ENCODE peak calls at places on chromosomes 6 and 20, in seven cellular contexts. W is GM12891, R is spleen, J is prostate gland, N is stomach, Q is GM23338, P is GM12892. V is an unnamed sample.

GRCh38 chr6:147033267-147033666 is 170.9 kb upstream of the STXBP5 start:
- DNase-seq in Q (peak; percentile 82), P (no peak), R (no peak), J (no peak), N (no peak), W (no peak), V (no peak)

GRCh38 chr6:2619651-2620050 is 131.1 kb downstream of the MYLK4 start:
- DNase-seq in P (no peak), W (no peak), J (no peak), R (no peak), Q (no peak), N (no peak), V (no peak)

GRCh38 chr6:29232725-29233124 is 62.0 kb downstream of the OR2J2 start:
- DNase-seq in Q (no peak), P (no peak), R (no peak), J (no peak), W (no peak), N (no peak), V (no peak)

GRCh38 chr20:48294196-48294595 is 508.9 kb upstream of the SULF2 start:
- DNase-seq in N (no peak), W (no peak), J (no peak), R (no peak), P (no peak), Q (no peak), V (no peak)

GRCh38 chr20:63027425-63028389 is 20.9 kb upstream of the BHLHE23 start:
- DNase-seq in Q (peak; percentile 83), P (no peak), W (no peak), N (no peak), J (no peak), R (peak; percentile 68), V (peak; percentile 76)

GRCh38 chr20:1185316-1185741 is 548 bp upstream of the TMEM74B start:
- DNase-seq in P (no peak), N (no peak), R (no peak), J (no peak), Q (peak; percentile 56), W (peak; percentile 50), V (peak; percentile 87)

GRCh38 chr20:300345-300744 is 3.0 kb downstream of the ZCCHC3 start:
- DNase-seq in N (no peak), P (no peak), Q (peak; percentile 82), R (no peak), W (no peak), J (no peak), V (no peak)

GRCh38 chr20:47141350-47141921 is 215.1 kb downstream of the ZMYND8 start:
- DNase-seq in R (no peak), J (no peak), W (no peak), N (no peak), Q (no peak), P (no peak), V (no peak)

GRCh38 chr6:28802417-28803336 is 121.1 kb downstream of the TRIM27 start:
- DNase-seq in N (no peak), Q (peak; percentile 68), P (no peak), W (no peak), R (no peak), J (no peak), V (no peak)

GRCh38 chr6:90677440-90677839 is 90.6 kb upstream of the MAP3K7 start:
- DNase-seq in P (no peak), W (no peak), J (no peak), Q (no peak), R (no peak), N (no peak), V (peak; percentile 12)

GRCh38 chr6:165835410-165835851 is 172.4 kb upstream of the PDE10A start:
- DNase-seq in Q (no peak), W (no peak), N (peak; percentile 51), J (no peak), P (no peak), R (no peak), V (no peak)

DNA sequence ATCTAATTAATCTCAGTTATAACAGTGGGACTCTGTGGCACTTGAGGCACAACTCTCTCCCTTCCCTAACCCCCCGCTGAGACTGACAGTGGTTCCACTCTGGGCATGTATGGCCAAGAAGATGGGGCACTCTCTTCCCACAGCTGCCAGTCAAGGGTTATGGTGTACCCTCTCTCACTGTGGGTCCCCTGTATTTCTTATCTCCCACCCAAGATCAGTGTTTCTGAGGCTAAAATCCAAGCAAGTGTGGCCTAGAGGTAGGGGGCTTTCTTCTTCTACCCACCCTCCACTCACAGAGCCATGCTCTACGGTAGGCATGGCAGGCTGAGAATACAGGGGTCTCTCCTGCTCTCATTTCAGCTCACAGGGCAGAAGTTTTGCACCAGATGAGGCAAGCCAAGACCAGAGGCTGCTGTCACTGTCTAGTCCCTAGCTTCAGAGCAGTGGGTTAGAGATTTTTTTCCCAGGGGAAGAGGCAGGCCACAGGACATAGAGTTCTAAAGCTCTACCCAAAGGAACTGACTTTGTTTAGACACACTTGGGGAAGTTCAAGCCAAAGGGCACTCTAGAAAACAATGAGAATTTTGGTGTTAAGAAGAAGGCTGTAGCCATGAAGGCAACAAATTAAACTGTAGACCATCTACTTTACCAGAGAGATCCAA is 31.7 kb upstream of the HINT3 start:
- DNase-seq in Q (no peak), N (no peak), P (no peak), R (no peak), W (no peak), J (no peak), V (no peak)
- TF ChIP-seq POLR2AphosphoS5 in Q (no peak), N (no peak), P (peak; percentile 34), R (no peak), W (peak; percentile 43), J (no peak), V (no peak)

DNA sequence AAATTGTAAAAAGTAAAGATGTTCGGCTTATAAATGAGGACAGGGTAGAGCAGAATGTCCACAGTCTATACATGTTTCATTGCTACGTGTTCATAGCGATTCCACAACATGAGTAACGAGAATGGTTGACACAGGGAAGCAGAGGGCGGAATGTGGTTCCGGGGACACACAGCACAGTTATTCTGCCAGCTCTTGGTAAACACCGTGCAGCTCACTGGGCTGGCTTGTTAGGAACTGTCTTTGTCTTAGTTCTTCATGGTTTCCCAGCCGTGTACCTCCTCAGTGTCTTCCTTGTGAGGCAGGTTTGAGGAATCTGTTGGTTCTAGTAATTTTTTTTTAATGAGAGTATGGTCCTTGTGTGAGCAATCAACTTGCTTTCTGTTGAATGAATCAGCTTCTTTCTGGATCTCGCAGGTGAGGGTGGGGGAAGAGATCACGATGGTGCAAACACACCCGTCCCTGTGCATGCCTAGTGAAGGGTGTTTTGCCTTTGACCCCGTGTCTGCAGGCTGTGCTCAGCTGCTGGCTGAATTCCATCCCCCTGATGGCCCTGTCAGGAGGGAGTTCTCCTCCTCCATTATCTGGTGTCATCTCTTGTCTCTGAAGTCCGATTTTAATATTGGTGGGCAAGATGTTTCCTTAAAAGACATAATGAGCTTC is 168.2 kb downstream of the SMOC2 start:
- DNase-seq in J (peak; percentile 76), N (no peak), Q (no peak), W (no peak), R (no peak), P (no peak), V (no peak)
- TF ChIP-seq POLR2AphosphoS5 in J (peak; percentile 78), N (no peak), Q (no peak), W (no peak), R (no peak), P (no peak), V (no peak)

DNA sequence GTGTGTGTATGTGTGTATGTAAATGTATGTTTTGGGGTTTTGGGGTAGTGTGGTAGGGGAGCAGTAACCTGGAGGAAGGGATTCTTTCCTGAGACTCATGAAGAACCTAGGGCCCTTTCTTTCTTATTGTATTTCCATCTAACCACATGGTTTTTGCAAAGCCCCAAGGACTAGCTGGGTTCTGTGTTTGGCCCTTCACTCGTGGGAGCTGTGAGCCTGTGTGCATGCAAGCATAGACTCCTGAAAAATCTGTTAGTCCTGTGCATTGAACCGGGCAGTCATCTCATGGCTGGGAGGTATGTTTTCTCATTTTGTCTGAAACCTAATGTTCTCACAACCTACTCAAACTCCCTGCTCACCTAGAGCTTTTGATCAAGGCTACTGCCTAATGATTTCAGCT is 219.1 kb downstream of the PHACTR1 start:
- DNase-seq in J (no peak), N (no peak), R (no peak), W (no peak), Q (no peak), P (no peak), V (no peak)
- TF ChIP-seq POLR2AphosphoS5 in J (no peak), N (no peak), R (no peak), W (no peak), Q (no peak), P (no peak), V (no peak)

GRCh38 chr6:105596284-105596755 is 193.4 kb upstream of the PREP start:
- DNase-seq in P (no peak), Q (no peak), J (no peak), R (no peak), W (no peak), N (no peak), V (no peak)
- TF ChIP-seq POLR2AphosphoS5 in P (no peak), Q (no peak), J (peak; percentile 74), R (no peak), W (no peak), N (no peak), V (peak; percentile 86)

DNA sequence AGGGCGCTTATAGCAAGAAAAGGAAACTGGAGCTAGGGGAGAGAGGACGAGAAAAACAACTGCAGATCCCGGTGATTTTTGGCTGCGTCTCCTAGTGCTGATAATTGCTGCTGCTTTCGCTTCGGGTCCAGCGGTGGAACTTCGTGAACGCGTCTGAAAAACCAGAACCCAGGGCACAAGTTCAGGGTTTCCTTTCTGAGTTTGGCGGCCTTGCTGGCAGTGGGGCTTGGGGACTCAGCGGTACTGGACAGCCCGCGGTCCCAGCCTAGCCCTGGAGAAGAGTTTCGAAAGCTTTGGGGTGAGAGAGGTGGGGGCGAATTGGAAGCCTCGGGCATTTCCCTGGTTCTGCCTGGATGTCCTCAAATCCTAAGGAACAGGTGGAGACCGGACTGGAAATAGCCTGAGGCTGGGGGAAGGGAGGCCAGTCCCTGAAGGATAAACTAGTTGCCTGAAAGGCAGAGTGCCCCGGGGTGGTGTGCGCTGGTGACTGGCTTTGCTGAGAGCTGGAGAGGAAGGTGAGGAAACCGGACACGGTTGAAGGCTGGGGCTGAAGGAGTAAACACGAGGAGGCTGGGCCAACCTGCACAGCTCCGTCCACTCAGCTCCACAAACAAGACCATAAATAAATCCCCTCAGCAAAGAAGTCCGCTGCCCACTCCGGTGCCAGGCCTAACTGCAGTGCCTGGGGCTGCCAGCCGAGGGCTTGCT is 857 bp downstream of the GMPR start:
- DNase-seq in P (no peak), Q (peak; percentile 48), R (peak; percentile 85), N (peak; percentile 80), W (no peak), J (peak; percentile 86), V (peak; percentile 59)
- TF ChIP-seq POLR2AphosphoS5 in P (no peak), Q (no peak), R (peak; percentile 85), N (peak; percentile 75), W (no peak), J (peak; percentile 68), V (no peak)

GRCh38 chr6:17492350-17492749 is 99.0 kb downstream of the CAP2 start:
- DNase-seq in P (no peak), Q (no peak), R (no peak), W (no peak), N (no peak), J (no peak), V (no peak)
- TF ChIP-seq POLR2AphosphoS5 in P (no peak), Q (no peak), R (no peak), W (no peak), N (no peak), J (no peak), V (no peak)

V was measured in SK-N-SH.